ENCODE peak calls at places on chromosomes 1 and 21, in five cellular contexts. Y is spleen, R is Karpas-422, B is DND-41, Q is heart right ventricle. S is an unnamed sample.
A peak's percentile ranks its signal among the peaks of the same experiment; 100 is the strongest.

GRCh38 chr1:177082855-177083741 is 81.4 kb downstream of the ASTN1 start:
- DNase-seq in Y (no peak), Q (no peak), R (no peak), B (no peak), S (no peak)

GRCh38 chr1:228379165-228379460 is 27.5 kb downstream of the TRIM11 start:
- DNase-seq in Y (no peak), R (no peak), B (no peak), Q (no peak), S (peak; percentile 51)

GRCh38 chr1:89755593-89755992 is 65.2 kb upstream of the LRRC8D start:
- DNase-seq in Q (no peak), R (no peak), B (no peak), Y (no peak), S (no peak)

GRCh38 chr1:53733975-53734649 is 4.9 kb downstream of the GLIS1 start:
- DNase-seq in B (no peak), Q (no peak), R (no peak), Y (no peak), S (no peak)

GRCh38 chr1:211643324-211644212 is 31.9 kb downstream of the NEK2 start:
- DNase-seq in R (no peak), Q (no peak), B (peak; percentile 56), Y (no peak), S (no peak)

GRCh38 chr1:99728494-99729235 is 37.8 kb downstream of the FRRS1 start:
- DNase-seq in R (peak; percentile 67), Q (peak; percentile 40), B (no peak), Y (no peak), S (peak; percentile 30)

GRCh38 chr1:67648582-67649326 is 36.2 kb upstream of the GADD45A start:
- DNase-seq in Q (no peak), B (no peak), Y (no peak), R (no peak), S (no peak)

GRCh38 chr1:21293537-21294265 is 3.4 kb upstream of the ECE1 start:
- DNase-seq in Q (no peak), Y (peak; percentile 86), B (no peak), R (peak; percentile 87), S (no peak)

GRCh38 chr21:25179116-25179515 is 428.2 kb downstream of the MRPL39 start:
- DNase-seq in Y (no peak), Q (no peak), R (no peak), B (no peak), S (no peak)

GRCh38 chr1:238892612-238893011 is 493.8 kb upstream of the CHRM3 start:
- DNase-seq in B (no peak), Y (no peak), R (no peak), Q (no peak), S (no peak)

GRCh38 chr1:64811131-64811530 is 66.3 kb downstream of the RAVER2 start:
- DNase-seq in R (no peak), Y (no peak), Q (no peak), B (no peak), S (no peak)

GRCh38 chr1:7454052-7454815 is 316.9 kb upstream of the VAMP3 start:
- DNase-seq in Q (peak; percentile 17), R (peak; percentile 45), Y (no peak), B (peak; percentile 12), S (no peak)

GRCh38 chr1:6171546-6172124 is 8.5 kb downstream of the CHD5 start:
- DNase-seq in B (no peak), Y (no peak), Q (no peak), R (peak; percentile 68), S (no peak)

GRCh38 chr1:197683895-197684553 is 91.3 kb downstream of the DENND1B start:
- DNase-seq in B (no peak), Q (no peak), Y (no peak), R (no peak), S (no peak)

GRCh38 chr1:112937070-112937469 is 18.9 kb downstream of the SLC16A1 start:
- DNase-seq in Y (no peak), R (peak; percentile 60), Q (no peak), B (no peak), S (no peak)

GRCh38 chr1:23167353-23168078 is 1.1 kb downstream of the LUZP1 start:
- DNase-seq in B (peak; percentile 61), Y (peak; percentile 85), R (no peak), Q (peak; percentile 37), S (peak; percentile 60)

GRCh38 chr21:36509966-36510742 is 30.2 kb upstream of the CLDN14 start:
- DNase-seq in B (no peak), R (peak; percentile 29), Q (no peak), Y (no peak), S (no peak)

GRCh38 chr1:3775498-3776230 is 3.1 kb downstream of the SMIM1 start:
- DNase-seq in B (peak; percentile 43), Y (peak; percentile 86), R (peak; percentile 91), Q (peak; percentile 46), S (no peak)

GRCh38 chr1:111747282-111747734 is 8.1 kb upstream of the INKA2 start:
- DNase-seq in Y (no peak), Q (peak; percentile 71), B (peak; percentile 76), R (peak; percentile 94), S (no peak)

GRCh38 chr1:84524590-84524989 is 18.2 kb upstream of the GNG5 start:
- DNase-seq in Y (no peak), B (no peak), R (no peak), Q (no peak), S (no peak)

GRCh38 chr1:206513312-206514111 is 6.2 kb downstream of the RASSF5 start:
- DNase-seq in B (no peak), Y (peak; percentile 57), Q (peak; percentile 68), R (no peak), S (peak; percentile 57)

GRCh38 chr1:4055677-4055967 is 155.6 kb upstream of the C1orf174 start:
- DNase-seq in R (no peak), Y (no peak), B (no peak), Q (no peak), S (no peak)

GRCh38 chr1:193176113-193176512 is 10.3 kb downstream of the B3GALT2 start:
- DNase-seq in B (no peak), R (no peak), Y (no peak), Q (no peak), S (no peak)

GRCh38 chr1:54278941-54279422 is 79.0 kb downstream of the MRPL37 start:
- DNase-seq in Q (peak; percentile 41), R (no peak), B (no peak), Y (no peak), S (no peak)

GRCh38 chr1:239718997-239719628 is 332.7 kb downstream of the CHRM3 start:
- DNase-seq in B (peak; percentile 58), Q (no peak), R (no peak), Y (no peak), S (no peak)

GRCh38 chr1:175033931-175034330 is 10.7 kb upstream of the MRPS14 start:
- DNase-seq in B (no peak), Y (no peak), R (no peak), Q (no peak), S (no peak)

GRCh38 chr1:41587791-41588190 is 103.3 kb upstream of the EDN2 start:
- DNase-seq in Y (no peak), B (no peak), Q (no peak), R (no peak), S (no peak)

GRCh38 chr1:154219511-154219910 is 1.2 kb upstream of the UBAP2L start:
- DNase-seq in B (no peak), R (peak; percentile 70), Q (no peak), Y (no peak), S (no peak)

GRCh38 chr1:55131801-55132200 is 83.4 kb downstream of the USP24 start:
- DNase-seq in B (no peak), Q (no peak), R (no peak), Y (no peak), S (no peak)

GRCh38 chr1:64828829-64829228 is 84.0 kb downstream of the RAVER2 start:
- DNase-seq in R (no peak), Y (no peak), B (no peak), Q (no peak), S (no peak)

GRCh38 chr1:200985481-200985880 is 38.0 kb downstream of the KIF21B start:
- DNase-seq in B (no peak), R (no peak), Q (no peak), Y (no peak), S (no peak)

GRCh38 chr1:93013311-93014091 is 52.2 kb upstream of the DIPK1A start:
- DNase-seq in Q (no peak), R (peak; percentile 65), Y (no peak), B (no peak), S (no peak)

GRCh38 chr1:208174736-208175507 is 69.3 kb downstream of the PLXNA2 start:
- DNase-seq in Q (no peak), R (no peak), B (no peak), Y (no peak), S (no peak)
- H3K4me1 ChIP-seq in Q (peaks cover 83% of the 10 kb centered on the region), R (peaks cover 8% of the 10 kb centered on the region), B (no peaks in the 10 kb centered on the region), Y (no peaks in the 10 kb centered on the region), S (peaks cover 40% of the 10 kb centered on the region)

GRCh38 chr1:226636847-226637096 is 88.2 kb downstream of the STUM start:
- DNase-seq in B (no peak), Y (no peak), Q (no peak), R (peak; percentile 43), S (no peak)

GRCh38 chr1:226639631-226640061 is 91.1 kb downstream of the STUM start:
- DNase-seq in Y (peak; percentile 73), B (no peak), Q (no peak), R (peak; percentile 38), S (peak; percentile 49)

GRCh38 chr1:226637147-226637935 is 88.8 kb downstream of the STUM start:
- DNase-seq in Q (peak; percentile 73), B (no peak), R (peak; percentile 61), Y (peak; percentile 71), S (peak; percentile 72)

GRCh38 chr1:226638608-226639007 is 90.0 kb downstream of the STUM start:
- DNase-seq in Q (no peak), Y (peak; percentile 66), B (no peak), R (peak; percentile 42), S (no peak)

DNA sequence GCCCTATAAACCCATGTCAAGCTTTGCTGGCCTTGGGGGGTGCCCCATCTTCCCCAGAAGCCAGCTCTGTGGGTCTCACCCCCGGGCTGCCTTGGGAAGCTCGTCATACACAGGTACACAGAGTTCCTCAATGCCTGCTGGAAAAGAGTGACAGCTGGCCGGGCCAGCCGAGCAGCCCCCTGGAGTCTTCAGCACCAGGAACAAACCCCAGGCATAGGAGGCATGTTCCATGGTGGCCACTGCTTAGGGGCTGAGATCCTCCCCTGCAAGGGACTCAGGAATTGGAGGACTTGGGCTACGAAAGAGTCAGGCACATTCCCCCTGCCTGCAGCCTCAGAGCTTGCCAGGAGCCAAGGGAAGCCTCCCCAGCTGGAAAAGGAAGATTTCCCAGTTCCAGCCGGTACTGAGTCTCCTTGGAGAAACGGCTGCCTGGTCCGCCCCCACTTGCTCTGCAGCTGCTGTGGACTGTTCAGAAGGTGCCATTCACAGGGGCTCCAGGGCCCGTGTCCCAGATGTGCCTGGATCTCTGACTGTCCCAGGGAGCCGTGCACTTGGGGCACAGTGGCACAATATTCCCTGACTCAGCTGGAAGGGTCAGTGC is 89.5 kb downstream of the STUM start:
- DNase-seq in Q (no peak), Y (peak; percentile 71), R (peak; percentile 45), B (no peak), S (peak; percentile 61)
- H3K36me3 ChIP-seq in Q (peaks cover 10% of the 10 kb centered on the region), Y (peaks cover 67% of the 10 kb centered on the region), R (peaks cover 57% of the 10 kb centered on the region), B (peaks cover 83% of the 10 kb centered on the region), S (peaks cover 87% of the 10 kb centered on the region)

GRCh38 chr1:15171271-15171908 is 17.8 kb downstream of the TMEM51 start:
- DNase-seq in Y (no peak), B (no peak), R (no peak), Q (no peak), S (no peak)
- H3K4me3 ChIP-seq in Y (no peak overlapping the region), B (no peak overlapping the region), R (no peak overlapping the region), Q (no peak overlapping the region), S (no peak overlapping the region)

DNA sequence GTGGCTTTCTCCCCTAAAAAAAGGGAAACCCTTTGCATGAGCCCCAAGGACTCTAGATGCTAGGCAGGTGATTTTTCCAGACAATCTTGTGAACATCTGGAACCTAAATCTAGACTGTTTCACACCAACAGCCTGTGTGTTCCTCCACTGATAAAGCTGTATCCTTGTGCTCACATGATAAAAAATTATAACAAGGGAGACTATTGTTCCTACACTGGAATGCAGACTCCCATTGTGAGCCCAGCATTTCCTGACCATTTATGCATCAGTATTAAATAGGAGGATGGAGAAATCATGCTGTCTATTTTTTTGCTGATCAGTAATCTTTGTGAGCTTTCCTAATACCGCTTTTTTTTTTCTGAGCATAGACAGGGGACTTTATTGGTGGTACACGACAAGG is 52.5 kb downstream of the ZNF697 start:
- DNase-seq in R (no peak), Y (no peak), B (no peak), Q (no peak), S (no peak)
- H3K4me1 ChIP-seq in R (no peaks in the 10 kb centered on the region), Y (no peaks in the 10 kb centered on the region), B (no peaks in the 10 kb centered on the region), Q (no peaks in the 10 kb centered on the region), S (no peaks in the 10 kb centered on the region)

S was measured in heart left ventricle.